ENCODE peak calls at places on chromosomes 12 and 14, in four cellular contexts. G, W, O and Y are unnamed samples.
A peak's percentile ranks its signal among the peaks of the same experiment; 100 is the strongest.

GRCh38 chr14:50599700-50600444 is 39.9 kb downstream of the ATL1 start:
- DNase-seq in G (no peak), W (peak; percentile 23), O (peak; percentile 36), Y (peak; percentile 68)

GRCh38 chr14:104288272-104288671 is 149.9 kb downstream of the KIF26A start:
- DNase-seq in G (no peak), W (no peak), O (no peak), Y (no peak)

GRCh38 chr12:66117242-66117641 is 13.3 kb downstream of the LLPH start:
- DNase-seq in G (no peak), W (no peak), O (no peak), Y (no peak)

GRCh38 chr14:36618641-36619040 is 36.2 kb upstream of the NKX2-8 start:
- DNase-seq in G (no peak), W (no peak), O (no peak), Y (no peak)

GRCh38 chr12:6688543-6688999 is 604 bp downstream of the ZNF384 start:
- DNase-seq in G (peak; percentile 48), W (no peak), O (no peak), Y (no peak)

GRCh38 chr12:48859607-48860006 is 6.1 kb downstream of the RND1 start:
- DNase-seq in G (no peak), W (no peak), O (peak; percentile 32), Y (no peak)

GRCh38 chr14:26549571-26549970 is 48.3 kb downstream of the NOVA1 start:
- DNase-seq in G (no peak), W (no peak), O (no peak), Y (no peak)

GRCh38 chr14:39107624-39108023 is 4.6 kb upstream of the SEC23A start:
- DNase-seq in G (no peak), W (peak; percentile 39), O (peak; percentile 78), Y (peak; percentile 71)

GRCh38 chr12:28872654-28873268 is 276.3 kb upstream of the FAR2 start:
- DNase-seq in G (no peak), W (peak; percentile 67), O (peak; percentile 21), Y (peak; percentile 73)

GRCh38 chr12:104792570-104792969 is 165.5 kb downstream of the SLC41A2 start:
- DNase-seq in G (no peak), W (peak; percentile 40), O (no peak), Y (no peak)

GRCh38 chr14:53401646-53402045 is 248.5 kb upstream of the DDHD1 start:
- DNase-seq in G (no peak), W (no peak), O (no peak), Y (no peak)

GRCh38 chr14:43540948-43541347 is 966.1 kb downstream of the FSCB start:
- DNase-seq in G (no peak), W (no peak), O (peak; percentile 40), Y (peak; percentile 60)

GRCh38 chr12:75747572-75747995 is 236.2 kb upstream of the KRR1 start:
- DNase-seq in G (no peak), W (no peak), O (no peak), Y (no peak)

GRCh38 chr12:55901881-55902490 is 25.7 kb downstream of the PYM1 start:
- DNase-seq in G (no peak), W (peak; percentile 47), O (no peak), Y (no peak)

GRCh38 chr12:108697905-108698304 is 33.4 kb downstream of the CORO1C start:
- DNase-seq in G (no peak), W (no peak), O (no peak), Y (no peak)

GRCh38 chr12:31736472-31736871 is 7.7 kb upstream of the AMN1 start:
- DNase-seq in G (no peak), W (peak; percentile 85), O (no peak), Y (no peak)
- H2AFZ ChIP-seq in G (no peak overlapping the region), W (no peak overlapping the region), O (no peak overlapping the region), Y (no peak overlapping the region)

GRCh38 chr14:101235042-101235871 is 326.0 kb upstream of the DIO3 start:
- DNase-seq in G (no peak), W (peak; percentile 59), O (peak; percentile 47), Y (peak; percentile 77)
- TF ChIP-seq JUNB in G (no peak), W (no peak), O (no peak), Y (no peak)

GRCh38 chr12:120085920-120086319 is 30.6 kb downstream of the RAB35 start:
- DNase-seq in G (no peak), W (no peak), O (no peak), Y (peak; percentile 67)

GRCh38 chr12:120089105-120089504 is 27.4 kb downstream of the RAB35 start:
- DNase-seq in G (no peak), W (no peak), O (no peak), Y (no peak)

GRCh38 chr12:120090211-120090610 is 26.3 kb downstream of the RAB35 start:
- DNase-seq in G (no peak), W (no peak), O (no peak), Y (no peak)

GRCh38 chr12:120089796-120090195 is 26.8 kb downstream of the RAB35 start:
- DNase-seq in G (no peak), W (no peak), O (no peak), Y (no peak)

GRCh38 chr12:120086801-120087621 is 29.5 kb downstream of the RAB35 start:
- DNase-seq in G (peak; percentile 98), W (peak; percentile 96), O (peak; percentile 96), Y (peak; percentile 100)
- TF ChIP-seq REST in G (no peak), W (peak; percentile 63), O (no peak), Y (no peak)

GRCh38 chr12:85708775-85709174 is 127.4 kb downstream of the RASSF9 start:
- DNase-seq in G (no peak), W (no peak), O (no peak), Y (no peak)
- H2AFZ ChIP-seq in G (no peak overlapping the region), W (no peak overlapping the region), O (no peak overlapping the region), Y (no peak overlapping the region)

GRCh38 chr14:78022059-78022458 is 148.1 kb upstream of the NRXN3 start:
- DNase-seq in G (peak; percentile 25), W (peak; percentile 83), O (peak; percentile 54), Y (peak; percentile 90)
- TF ChIP-seq JUNB in G (no peak), W (no peak), O (no peak), Y (no peak)

GRCh38 chr12:46958093-46958492 is 121.3 kb upstream of the PCED1B start:
- DNase-seq in G (no peak), W (no peak), O (no peak), Y (no peak)
- TF ChIP-seq REST in G (no peak), W (no peak), O (no peak), Y (no peak)

GRCh38 chr12:22678175-22678574 is 53.2 kb downstream of the ETNK1 start:
- DNase-seq in G (no peak), W (no peak), O (no peak), Y (no peak)
- H2AFZ ChIP-seq in G (no peak overlapping the region), W (no peak overlapping the region), O (no peak overlapping the region), Y (no peak overlapping the region)

DNA sequence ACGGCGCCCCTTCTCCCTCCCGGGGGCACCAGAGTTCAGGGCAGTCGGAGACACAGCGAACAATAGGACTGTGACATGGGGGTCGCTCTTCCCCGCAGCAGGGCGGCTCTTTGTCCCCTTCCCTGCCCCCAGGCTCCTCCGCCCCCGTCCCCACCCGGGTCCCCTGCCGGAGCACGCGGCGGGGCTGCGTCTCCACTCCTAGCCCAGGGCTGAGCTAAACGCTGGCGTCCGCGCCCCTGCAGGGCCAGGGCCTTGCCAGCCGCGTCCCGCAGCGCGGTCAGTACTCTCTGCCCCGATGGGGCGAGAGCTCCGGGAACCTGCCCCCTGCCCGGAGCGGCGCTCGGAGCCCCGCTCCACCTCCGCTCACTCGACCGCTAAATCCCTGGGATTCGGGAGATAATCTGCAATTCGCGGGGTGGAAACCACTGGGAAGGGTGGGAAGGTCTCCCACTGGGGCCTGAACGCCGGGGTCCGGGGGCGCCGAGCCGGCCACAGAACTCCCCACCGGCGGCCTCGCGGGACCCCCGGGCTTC is 825 bp upstream of the CCDC85C start:
- DNase-seq in G (no peak), W (peak; percentile 37), O (no peak), Y (peak; percentile 60)
- TF ChIP-seq JUNB in G (no peak), W (no peak), O (no peak), Y (no peak)